ENCODE peak calls at places on chromosome 22, in nine cellular contexts. H is upper lobe of right lung, G is BE2C, X is A549, B is cardiac muscle cell, N is right atrium auricular region, C is lung, U is NB4, R is fibroblast of pulmonary artery. Z is an unnamed sample.

GRCh38 chr22:28883917-28884753 is 763 bp downstream of the ZNRF3 start:
- DNase-seq in H (peak; percentile 82), G (peak; percentile 55), X (peak; percentile 20), B (peak; percentile 55), N (no peak), C (no peak), U (peak; percentile 53), R (peak; percentile 52), Z (no peak)

GRCh38 chr22:32413715-32414114 is 1.7 kb upstream of the RTCB start:
- DNase-seq in H (no peak), G (no peak), X (peak; percentile 18), B (peak; percentile 34), N (no peak), C (no peak), U (peak; percentile 15), R (peak; percentile 45), Z (no peak)

GRCh38 chr22:22702159-22702873 is 57.9 kb downstream of the GGTLC2 start:
- DNase-seq in H (no peak), G (no peak), X (no peak), B (no peak), N (no peak), C (no peak), U (peak; percentile 12), R (no peak), Z (no peak)

GRCh38 chr22:19951351-19951750 is 9.7 kb upstream of the TXNRD2 start:
- DNase-seq in H (no peak), G (no peak), X (no peak), B (no peak), N (no peak), C (no peak), U (no peak), R (no peak), Z (no peak)

GRCh38 chr22:34903416-34903815 is 162.5 kb upstream of the ISX start:
- DNase-seq in H (no peak), G (no peak), X (no peak), B (no peak), N (no peak), C (no peak), U (no peak), R (no peak), Z (no peak)

GRCh38 chr22:19477321-19478085 is 1.5 kb downstream of the UFD1 start:
- DNase-seq in H (no peak), G (no peak), X (no peak), B (peak; percentile 33), N (no peak), C (no peak), U (no peak), R (peak; percentile 35), Z (no peak)

GRCh38 chr22:36017661-36018091 is 10.9 kb downstream of the RBFOX2 start:
- DNase-seq in H (no peak), G (peak; percentile 62), X (no peak), B (no peak), N (no peak), C (no peak), U (peak; percentile 51), R (no peak), Z (no peak)

GRCh38 chr22:49827853-49828598 is at the start of gene BRD1:
- DNase-seq in H (peak; percentile 82), G (peak; percentile 74), X (peak; percentile 51), B (peak; percentile 77), N (no peak), C (no peak), U (peak; percentile 78), R (peak; percentile 66), Z (no peak)

GRCh38 chr22:50399751-50400331 is 56.7 kb downstream of the PPP6R2 start:
- DNase-seq in H (no peak), G (peak; percentile 61), X (peak; percentile 49), B (peak; percentile 15), N (no peak), C (peak; percentile 42), U (peak; percentile 53), R (peak; percentile 18), Z (no peak)

GRCh38 chr22:17218341-17218740 is 894 bp downstream of the ADA2 start:
- DNase-seq in H (no peak), G (no peak), X (no peak), B (no peak), N (no peak), C (no peak), U (no peak), R (no peak), Z (no peak)

GRCh38 chr22:37045958-37046357 is 5.6 kb upstream of the KCTD17 start:
- DNase-seq in H (no peak), G (no peak), X (peak; percentile 51), B (peak; percentile 72), N (no peak), C (no peak), U (peak; percentile 35), R (peak; percentile 65), Z (no peak)

GRCh38 chr22:37046589-37046988 is 5.0 kb upstream of the KCTD17 start:
- DNase-seq in H (no peak), G (no peak), X (no peak), B (no peak), N (no peak), C (no peak), U (no peak), R (no peak), Z (no peak)

GRCh38 chr22:37044634-37045625 is 6.6 kb upstream of the KCTD17 start:
- DNase-seq in H (no peak), G (no peak), X (no peak), B (no peak), N (no peak), C (no peak), U (no peak), R (no peak), Z (peak; percentile 31)

GRCh38 chr22:37043214-37043827 is 8.2 kb upstream of the KCTD17 start:
- DNase-seq in H (no peak), G (no peak), X (no peak), B (no peak), N (no peak), C (no peak), U (no peak), R (no peak), Z (no peak)

DNA sequence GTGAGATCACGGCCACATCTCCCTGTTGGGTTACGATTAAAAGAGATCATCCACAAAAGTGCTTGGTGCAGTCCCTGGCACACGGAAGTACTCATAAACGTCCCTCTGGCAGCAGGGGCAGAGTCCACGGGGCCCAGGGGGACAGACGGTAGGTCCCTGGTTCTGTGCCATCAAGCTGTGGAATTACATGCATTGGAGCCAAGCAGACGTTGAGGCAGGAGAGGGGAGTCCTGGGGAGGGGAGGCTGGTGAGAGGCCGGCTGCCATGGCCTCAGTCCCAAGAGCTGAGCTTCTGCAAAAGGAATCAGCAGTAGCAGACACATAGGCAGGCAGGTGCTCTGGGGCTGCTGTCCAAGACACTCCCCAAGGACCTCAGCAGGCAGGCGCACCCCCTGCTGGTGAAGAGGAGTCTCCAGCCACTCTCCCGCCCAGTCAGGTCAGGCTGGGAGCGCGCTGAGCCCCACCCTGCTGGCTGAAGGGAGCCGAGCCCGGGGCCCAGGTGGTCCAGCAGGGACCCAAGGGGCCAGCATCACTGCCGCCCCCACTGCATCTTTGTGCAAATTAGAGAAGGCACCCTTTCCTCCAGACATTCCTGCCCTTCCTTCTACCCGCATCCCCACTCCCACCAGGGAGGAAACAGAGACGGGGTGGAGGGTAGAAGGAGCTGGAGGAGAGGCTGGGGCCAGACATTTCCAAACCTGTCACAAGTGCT is 7.6 kb upstream of the KCTD17 start:
- DNase-seq in H (peak; percentile 90), G (peak; percentile 84), X (peak; percentile 82), B (peak; percentile 66), N (no peak), C (peak; percentile 81), U (peak; percentile 82), R (peak; percentile 63), Z (no peak)
- TF ChIP-seq CTCF in H (peak; percentile 76), G (peak; percentile 78), X (peak; percentile 59), B (peak; percentile 64), N (peak; percentile 50), C (peak; percentile 42), U (peak; percentile 71), R (peak; percentile 64), Z (peak; percentile 75)

DNA sequence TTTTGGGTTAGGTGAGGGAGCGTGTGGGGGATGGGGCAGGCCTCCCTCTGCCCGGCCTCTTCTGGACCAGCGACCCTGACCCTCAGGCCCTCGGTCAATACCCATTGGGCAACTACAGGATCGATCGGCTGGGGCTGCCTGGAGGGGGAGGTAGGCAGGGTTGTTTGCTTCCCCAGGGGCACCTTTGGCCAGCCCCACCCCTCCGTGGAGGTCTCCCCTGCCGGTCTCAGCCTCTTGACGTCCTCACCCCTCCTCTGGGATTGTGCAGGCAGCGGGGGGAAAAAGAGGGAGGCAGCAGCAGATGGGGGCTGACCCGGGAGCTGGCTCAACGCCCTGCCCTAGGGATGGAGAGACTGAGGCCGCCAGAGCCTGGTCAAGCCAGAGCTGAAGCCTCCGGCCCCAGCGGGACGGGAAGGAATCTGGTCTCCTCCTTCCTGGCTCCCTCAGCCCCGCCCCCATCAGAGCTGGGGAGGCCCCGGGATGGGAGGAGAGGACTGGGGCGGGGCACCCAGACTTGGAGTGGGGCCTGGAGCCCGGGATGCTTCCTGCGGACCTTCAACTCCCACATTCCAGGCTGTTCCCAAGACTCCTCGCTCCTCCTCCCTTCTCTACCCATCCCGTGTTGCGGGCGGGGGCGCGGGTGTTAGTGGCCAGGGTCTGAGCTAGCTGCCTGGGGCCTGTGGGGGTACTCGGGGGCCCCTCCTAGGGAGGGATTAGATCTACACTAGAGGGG is 14.4 kb upstream of the CDC42EP1 start:
- DNase-seq in H (peak; percentile 94), G (no peak), X (peak; percentile 87), B (peak; percentile 100), N (peak; percentile 94), C (peak; percentile 88), U (no peak), R (peak; percentile 99), Z (no peak)
- H3K4me3 ChIP-seq in H (peak overlapping the region; percentile 29), G (no peak overlapping the region), X (peak overlapping the region; percentile 36), B (no peak overlapping the region), N (no peak overlapping the region), C (no peak overlapping the region), U (no peak overlapping the region), R (peak overlapping the region; percentile 39), Z (peak overlapping the region; percentile 40)

GRCh38 chr22:20956258-20957117 is 10.6 kb upstream of the AIFM3 start:
- DNase-seq in H (peak; percentile 67), G (no peak), X (peak; percentile 75), B (peak; percentile 50), N (no peak), C (no peak), U (no peak), R (peak; percentile 22), Z (no peak)
- TF ChIP-seq CTCF in H (no peak), G (no peak), X (peak; percentile 20), B (peak; percentile 20), N (no peak), C (no peak), U (no peak), R (no peak), Z (no peak)

GRCh38 chr22:31105282-31105929 is 2.0 kb downstream of the SELENOM start:
- DNase-seq in H (no peak), G (no peak), X (no peak), B (no peak), N (no peak), C (no peak), U (no peak), R (no peak), Z (no peak)

GRCh38 chr22:31106001-31106571 is 1.3 kb downstream of the SELENOM start:
- DNase-seq in H (no peak), G (no peak), X (peak; percentile 19), B (no peak), N (no peak), C (no peak), U (no peak), R (no peak), Z (no peak)

GRCh38 chr22:31104869-31105268 is 2.5 kb downstream of the SELENOM start:
- DNase-seq in H (no peak), G (no peak), X (no peak), B (no peak), N (no peak), C (no peak), U (no peak), R (no peak), Z (no peak)

GRCh38 chr22:31107206-31108118 is at the start of gene SELENOM:
- DNase-seq in H (peak; percentile 98), G (peak; percentile 98), X (peak; percentile 96), B (peak; percentile 99), N (peak; percentile 98), C (peak; percentile 96), U (peak; percentile 95), R (peak; percentile 99), Z (peak; percentile 64)

GRCh38 chr22:31106651-31107205 is 640 bp downstream of the SELENOM start:
- DNase-seq in H (no peak), G (no peak), X (peak; percentile 21), B (peak; percentile 58), N (no peak), C (no peak), U (no peak), R (peak; percentile 61), Z (no peak)
- H3K4me3 ChIP-seq in H (peak overlapping the region; percentile 69), G (peak overlapping the region; percentile 55), X (peak overlapping the region; percentile 66), B (peak overlapping the region; percentile 44), N (peak overlapping the region; percentile 83), C (peak overlapping the region; percentile 69), U (no peak overlapping the region), R (peak overlapping the region; percentile 93), Z (peak overlapping the region; percentile 71)

Z was measured in epithelial cell of proximal tubule.